ENCODE peak calls at places on chromosomes 12 and 14, in five cellular contexts. One of them, this sample, is unnamed.

GRCh38 chr14:58426819-58427288 is 477 bp downstream of the TIMM9 start:
- DNase-seq in fibroblast of mammary gland: peak
- DNase-seq in stomach: peak
- DNase-seq in prostate gland: peak
- DNase-seq in left lung: peak
- DNase-seq in this sample: peak

GRCh38 chr12:65074932-65075331 is 46.2 kb downstream of the WIF1 start:
- DNase-seq in fibroblast of mammary gland: no peak
- DNase-seq in stomach: no peak
- DNase-seq in prostate gland: no peak
- DNase-seq in left lung: no peak
- DNase-seq in this sample: no peak

GRCh38 chr12:119412811-119413794 is 78.6 kb downstream of the CCDC60 start:
- DNase-seq in fibroblast of mammary gland: peak
- DNase-seq in stomach: peak
- DNase-seq in prostate gland: peak
- DNase-seq in left lung: no peak
- DNase-seq in this sample: peak

GRCh38 chr14:75711134-75711795 is 50.2 kb downstream of the TTLL5 start:
- DNase-seq in fibroblast of mammary gland: peak
- DNase-seq in stomach: peak
- DNase-seq in prostate gland: peak
- DNase-seq in left lung: no peak
- DNase-seq in this sample: no peak

GRCh38 chr12:118418385-118419057 is 42.2 kb downstream of the SUDS3 start:
- DNase-seq in fibroblast of mammary gland: peak
- DNase-seq in stomach: no peak
- DNase-seq in prostate gland: no peak
- DNase-seq in left lung: no peak
- DNase-seq in this sample: no peak

GRCh38 chr12:109264095-109264942 is 44.8 kb downstream of the FOXN4 start:
- DNase-seq in fibroblast of mammary gland: peak
- DNase-seq in stomach: peak
- DNase-seq in prostate gland: peak
- DNase-seq in left lung: peak
- DNase-seq in this sample: peak

GRCh38 chr14:23352506-23353432 is at the start of gene SLC22A17:
- DNase-seq in fibroblast of mammary gland: peak
- DNase-seq in stomach: peak
- DNase-seq in prostate gland: peak
- DNase-seq in left lung: peak
- DNase-seq in this sample: peak

GRCh38 chr12:53205747-53206146 is 1.3 kb downstream of the ITGB7 start:
- DNase-seq in fibroblast of mammary gland: peak
- DNase-seq in stomach: peak
- DNase-seq in prostate gland: no peak
- DNase-seq in left lung: peak
- DNase-seq in this sample: no peak

GRCh38 chr12:48125985-48126384 is 6.8 kb downstream of the PFKM start:
- DNase-seq in fibroblast of mammary gland: no peak
- DNase-seq in stomach: no peak
- DNase-seq in prostate gland: no peak
- DNase-seq in left lung: no peak
- DNase-seq in this sample: no peak

GRCh38 chr12:132724506-132725220 is 14.0 kb downstream of the PGAM5 start:
- DNase-seq in fibroblast of mammary gland: no peak
- DNase-seq in stomach: no peak
- DNase-seq in prostate gland: no peak
- DNase-seq in left lung: no peak
- DNase-seq in this sample: no peak

GRCh38 chr12:111335811-111336210 is 33.1 kb downstream of the PHETA1 start:
- DNase-seq in fibroblast of mammary gland: no peak
- DNase-seq in stomach: no peak
- DNase-seq in prostate gland: no peak
- DNase-seq in left lung: no peak
- DNase-seq in this sample: no peak

GRCh38 chr12:47221256-47222023 is 141.7 kb upstream of the AMIGO2 start:
- DNase-seq in fibroblast of mammary gland: no peak
- DNase-seq in stomach: no peak
- DNase-seq in prostate gland: no peak
- DNase-seq in left lung: no peak
- DNase-seq in this sample: no peak

GRCh38 chr12:54370218-54370730 is 6.0 kb upstream of the GPR84 start:
- DNase-seq in fibroblast of mammary gland: peak
- DNase-seq in stomach: peak
- DNase-seq in prostate gland: peak
- DNase-seq in left lung: peak
- DNase-seq in this sample: no peak

GRCh38 chr12:59401862-59402261 is 194.0 kb upstream of the SLC16A7 start:
- DNase-seq in fibroblast of mammary gland: no peak
- DNase-seq in stomach: no peak
- DNase-seq in prostate gland: no peak
- DNase-seq in left lung: no peak
- DNase-seq in this sample: no peak
- TF ChIP-seq CTCF in fibroblast of mammary gland: no peak
- TF ChIP-seq CTCF in stomach: no peak
- TF ChIP-seq CTCF in prostate gland: no peak
- TF ChIP-seq CTCF in left lung: no peak
- TF ChIP-seq CTCF in this sample: no peak

GRCh38 chr12:79925492-79925891 is 9.4 kb downstream of the PPP1R12A start:
- DNase-seq in fibroblast of mammary gland: no peak
- DNase-seq in stomach: no peak
- DNase-seq in prostate gland: no peak
- DNase-seq in left lung: no peak
- DNase-seq in this sample: no peak
- TF ChIP-seq CTCF in fibroblast of mammary gland: no peak
- TF ChIP-seq CTCF in stomach: no peak
- TF ChIP-seq CTCF in prostate gland: no peak
- TF ChIP-seq CTCF in left lung: no peak
- TF ChIP-seq CTCF in this sample: no peak

DNA sequence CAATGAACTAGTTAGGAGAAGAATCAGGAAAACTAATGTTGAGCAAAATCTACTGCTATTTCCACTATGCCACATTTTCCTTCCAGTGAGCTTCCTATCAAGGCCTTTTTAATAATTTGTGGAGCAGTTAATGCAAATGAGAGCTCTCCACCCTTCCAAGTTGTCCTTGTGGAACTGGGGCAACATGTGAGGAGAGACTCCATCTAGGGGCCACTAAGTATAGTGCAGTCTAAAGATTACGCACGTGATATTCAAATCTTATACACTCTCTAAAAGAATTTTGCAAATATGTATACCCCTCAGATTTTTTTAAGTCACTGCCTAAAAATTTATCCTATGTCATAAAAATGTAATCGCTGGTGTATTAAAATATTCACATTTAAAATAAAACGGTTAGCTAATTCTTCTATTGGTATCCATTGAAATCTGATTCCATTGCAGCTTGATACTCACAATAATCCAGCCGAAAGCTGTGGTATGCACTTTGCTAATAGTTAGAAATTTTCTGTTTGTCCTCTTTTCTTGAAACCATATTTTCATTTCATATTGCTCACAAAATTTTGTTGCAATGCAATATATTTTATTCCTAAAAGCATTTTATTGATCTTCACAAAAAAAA is 100.1 kb downstream of the PAH start:
- DNase-seq in fibroblast of mammary gland: peak
- DNase-seq in stomach: no peak
- DNase-seq in prostate gland: no peak
- DNase-seq in left lung: no peak
- DNase-seq in this sample: no peak
- TF ChIP-seq CTCF in fibroblast of mammary gland: peak
- TF ChIP-seq CTCF in stomach: no peak
- TF ChIP-seq CTCF in prostate gland: no peak
- TF ChIP-seq CTCF in left lung: peak
- TF ChIP-seq CTCF in this sample: peak

GRCh38 chr12:6867407-6868210 is at the start of gene TPI1:
- DNase-seq in fibroblast of mammary gland: peak
- DNase-seq in stomach: peak
- DNase-seq in prostate gland: peak
- DNase-seq in left lung: peak
- DNase-seq in this sample: no peak

GRCh38 chr12:6868211-6869048 is 1.1 kb downstream of the TPI1 start:
- DNase-seq in fibroblast of mammary gland: peak
- DNase-seq in stomach: no peak
- DNase-seq in prostate gland: no peak
- DNase-seq in left lung: no peak
- DNase-seq in this sample: no peak

GRCh38 chr12:6866920-6867406 is 368 bp upstream of the TPI1 start:
- DNase-seq in fibroblast of mammary gland: no peak
- DNase-seq in stomach: peak
- DNase-seq in prostate gland: no peak
- DNase-seq in left lung: no peak
- DNase-seq in this sample: no peak

GRCh38 chr12:6871052-6871957 is 1.8 kb downstream of the SPSB2 start:
- DNase-seq in fibroblast of mammary gland: no peak
- DNase-seq in stomach: peak
- DNase-seq in prostate gland: no peak
- DNase-seq in left lung: peak
- DNase-seq in this sample: no peak

GRCh38 chr12:6869049-6870021 is 2.0 kb downstream of the TPI1 start:
- DNase-seq in fibroblast of mammary gland: peak
- DNase-seq in stomach: peak
- DNase-seq in prostate gland: peak
- DNase-seq in left lung: peak
- DNase-seq in this sample: no peak
- TF ChIP-seq CTCF in fibroblast of mammary gland: peak
- TF ChIP-seq CTCF in stomach: no peak
- TF ChIP-seq CTCF in prostate gland: peak
- TF ChIP-seq CTCF in left lung: peak
- TF ChIP-seq CTCF in this sample: peak

GRCh38 chr12:27542628-27543027 is 18.6 kb downstream of the PPFIBP1 start:
- DNase-seq in fibroblast of mammary gland: peak
- DNase-seq in stomach: no peak
- DNase-seq in prostate gland: no peak
- DNase-seq in left lung: no peak
- DNase-seq in this sample: no peak

GRCh38 chr12:27535318-27535717 is 11.3 kb downstream of the PPFIBP1 start:
- DNase-seq in fibroblast of mammary gland: no peak
- DNase-seq in stomach: no peak
- DNase-seq in prostate gland: no peak
- DNase-seq in left lung: no peak
- DNase-seq in this sample: no peak

GRCh38 chr12:27537855-27538675 is 14.1 kb downstream of the PPFIBP1 start:
- DNase-seq in fibroblast of mammary gland: peak
- DNase-seq in stomach: no peak
- DNase-seq in prostate gland: no peak
- DNase-seq in left lung: no peak
- DNase-seq in this sample: no peak

GRCh38 chr12:27541031-27541719 is 17.2 kb downstream of the PPFIBP1 start:
- DNase-seq in fibroblast of mammary gland: no peak
- DNase-seq in stomach: no peak
- DNase-seq in prostate gland: no peak
- DNase-seq in left lung: no peak
- DNase-seq in this sample: no peak

DNA sequence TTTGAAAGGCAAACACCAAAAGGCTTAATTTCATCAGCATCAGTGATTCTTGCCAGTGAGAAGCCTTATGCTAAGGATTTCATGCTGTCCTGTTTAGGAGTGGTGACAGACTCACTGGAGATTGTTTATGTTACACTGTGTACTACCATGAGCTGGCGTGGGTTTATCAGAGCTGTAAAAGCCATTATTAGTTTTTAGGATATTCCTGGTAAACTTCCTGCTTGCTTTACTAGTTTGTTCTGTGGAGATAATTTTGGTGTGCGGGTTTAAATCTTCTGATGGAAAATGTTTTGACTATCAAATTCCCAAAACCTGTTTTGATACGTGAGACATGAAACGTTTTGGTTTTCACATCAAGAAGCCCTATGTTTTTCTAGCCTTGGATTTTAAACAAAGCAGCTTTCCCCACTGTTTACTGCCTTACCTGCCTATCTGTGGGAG is 15.2 kb downstream of the PPFIBP1 start:
- DNase-seq in fibroblast of mammary gland: peak
- DNase-seq in stomach: no peak
- DNase-seq in prostate gland: peak
- DNase-seq in left lung: no peak
- DNase-seq in this sample: peak
- TF ChIP-seq CTCF in fibroblast of mammary gland: no peak
- TF ChIP-seq CTCF in stomach: no peak
- TF ChIP-seq CTCF in prostate gland: no peak
- TF ChIP-seq CTCF in left lung: no peak
- TF ChIP-seq CTCF in this sample: no peak

GRCh38 chr12:98646165-98646764 is 1.2 kb downstream of the APAF1 start:
- DNase-seq in fibroblast of mammary gland: peak
- DNase-seq in stomach: no peak
- DNase-seq in prostate gland: no peak
- DNase-seq in left lung: no peak
- DNase-seq in this sample: no peak
- TF ChIP-seq CTCF in fibroblast of mammary gland: peak
- TF ChIP-seq CTCF in stomach: no peak
- TF ChIP-seq CTCF in prostate gland: no peak
- TF ChIP-seq CTCF in left lung: no peak
- TF ChIP-seq CTCF in this sample: no peak

GRCh38 chr12:124170756-124171155 is 124.1 kb upstream of the RFLNA start:
- DNase-seq in fibroblast of mammary gland: no peak
- DNase-seq in stomach: no peak
- DNase-seq in prostate gland: no peak
- DNase-seq in left lung: no peak
- DNase-seq in this sample: no peak

GRCh38 chr12:124171231-124171985 is 123.5 kb upstream of the RFLNA start:
- DNase-seq in fibroblast of mammary gland: no peak
- DNase-seq in stomach: no peak
- DNase-seq in prostate gland: no peak
- DNase-seq in left lung: no peak
- DNase-seq in this sample: no peak

GRCh38 chr12:124173692-124174091 is 121.2 kb upstream of the RFLNA start:
- DNase-seq in fibroblast of mammary gland: no peak
- DNase-seq in stomach: no peak
- DNase-seq in prostate gland: no peak
- DNase-seq in left lung: no peak
- DNase-seq in this sample: no peak

GRCh38 chr12:124174406-124174805 is 120.5 kb upstream of the RFLNA start:
- DNase-seq in fibroblast of mammary gland: peak
- DNase-seq in stomach: no peak
- DNase-seq in prostate gland: no peak
- DNase-seq in left lung: no peak
- DNase-seq in this sample: no peak

DNA sequence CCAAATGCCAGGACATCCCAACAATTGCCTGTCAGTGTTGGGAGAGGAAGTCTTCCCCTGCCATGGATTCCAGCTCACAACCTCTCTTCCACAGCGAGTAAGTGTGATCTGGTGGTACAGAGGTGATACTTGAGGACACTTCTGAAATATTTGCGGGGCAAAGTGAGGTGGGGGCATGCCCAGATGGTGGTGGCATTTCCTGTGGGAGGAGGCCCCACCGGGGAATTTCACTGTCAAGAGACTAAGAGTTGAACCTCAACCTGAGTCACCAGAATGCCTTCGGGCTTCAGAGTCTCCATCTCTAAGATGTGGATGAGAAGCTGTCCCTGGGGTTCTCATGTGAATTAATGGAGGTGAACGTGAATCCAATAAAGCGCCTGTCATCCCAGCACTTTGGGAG is 122.2 kb upstream of the RFLNA start:
- DNase-seq in fibroblast of mammary gland: no peak
- DNase-seq in stomach: no peak
- DNase-seq in prostate gland: no peak
- DNase-seq in left lung: no peak
- DNase-seq in this sample: no peak
- TF ChIP-seq CTCF in fibroblast of mammary gland: no peak
- TF ChIP-seq CTCF in stomach: no peak
- TF ChIP-seq CTCF in prostate gland: no peak
- TF ChIP-seq CTCF in left lung: no peak
- TF ChIP-seq CTCF in this sample: no peak